ENCODE peak calls at places on chromosomes 11 and 22, in seven cellular contexts. L is spleen; G is transverse colon; J is CD8-positive, alpha-beta T cell; U is psoas muscle; T is cardiac muscle cell; W is sigmoid colon. K is an unnamed sample. For H3K4me1, the result is how much of the 10 kb centered on the place peaks cover.

GRCh38 chr11:68839953-68840641 is 1.6 kb downstream of the CPT1A start:
- DNase-seq in W (no peak), T (peak), G (peak), L (no peak), U (no peak), J (no peak), K (no peak)

GRCh38 chr11:37572491-37573171 is 974.6 kb upstream of the RAG2 start:
- DNase-seq in L (no peak), G (no peak), T (no peak), J (no peak), U (no peak), W (no peak), K (no peak)

GRCh38 chr22:50256936-50257440 is 4.5 kb downstream of the MAPK12 start:
- DNase-seq in T (no peak), U (no peak), W (no peak), G (no peak), L (no peak), J (no peak), K (no peak)

GRCh38 chr22:22030493-22031182 is 48.1 kb upstream of the TOP3B start:
- DNase-seq in J (no peak), G (peak), T (peak), U (peak), W (no peak), L (peak), K (peak)

GRCh38 chr11:10397226-10397987 is 57.7 kb upstream of the AMPD3 start:
- DNase-seq in W (no peak), G (no peak), T (no peak), L (no peak), J (no peak), U (no peak), K (no peak)

GRCh38 chr11:6402561-6402981 is 12.3 kb downstream of the SMPD1 start:
- DNase-seq in T (no peak), L (no peak), J (peak), W (no peak), U (no peak), G (peak), K (no peak)

GRCh38 chr11:84854498-84854880 is 772.7 kb downstream of the DLG2 start:
- DNase-seq in J (no peak), G (no peak), U (no peak), L (no peak), T (no peak), W (no peak), K (no peak)

GRCh38 chr11:25702417-25702816 is 629.5 kb upstream of the ANO3 start:
- DNase-seq in L (no peak), G (no peak), W (no peak), U (no peak), T (no peak), J (no peak), K (no peak)

GRCh38 chr11:86184728-86185127 is 59.8 kb upstream of the EED start:
- DNase-seq in U (no peak), G (no peak), W (no peak), J (no peak), T (no peak), L (no peak), K (no peak)

GRCh38 chr11:119737678-119738439 is 8.9 kb upstream of the NECTIN1 start:
- DNase-seq in J (no peak), G (no peak), L (no peak), T (no peak), W (no peak), U (no peak), K (peak)

GRCh38 chr22:21633481-21633880 is 921 bp downstream of the CCDC116 start:
- DNase-seq in L (no peak), U (no peak), G (no peak), T (no peak), W (no peak), J (no peak), K (no peak)

GRCh38 chr11:45390407-45390806 is 104.3 kb upstream of the SYT13 start:
- DNase-seq in L (no peak), W (no peak), T (no peak), G (no peak), J (no peak), U (no peak), K (no peak)

GRCh38 chr11:111886032-111886431 is 6.7 kb downstream of the CFAP68 start:
- DNase-seq in J (no peak), W (no peak), U (no peak), T (no peak), G (no peak), L (no peak), K (no peak)

GRCh38 chr11:46649180-46649738 is 31.9 kb downstream of the ATG13 start:
- DNase-seq in J (no peak), G (peak), U (peak), W (peak), T (no peak), L (no peak), K (peak)

GRCh38 chr22:37940698-37941376 is 12.6 kb downstream of the C22orf23 start:
- DNase-seq in G (no peak), T (no peak), U (no peak), W (no peak), L (no peak), J (no peak), K (no peak)

GRCh38 chr22:17430298-17430900 is 61.1 kb downstream of the CECR2 start:
- DNase-seq in W (peak), L (no peak), T (no peak), U (no peak), J (no peak), G (no peak), K (no peak)

GRCh38 chr11:78262710-78263109 is 74.0 kb downstream of the USP35 start:
- DNase-seq in W (no peak), T (no peak), G (no peak), L (no peak), J (no peak), U (no peak), K (no peak)

GRCh38 chr11:86931965-86932332 is 23.2 kb downstream of the FZD4 start:
- DNase-seq in W (no peak), U (no peak), L (no peak), G (no peak), T (no peak), J (no peak), K (no peak)

GRCh38 chr22:27726726-27727449 is 74.7 kb downstream of the MN1 start:
- DNase-seq in U (peak), T (no peak), L (no peak), J (no peak), W (peak), G (peak), K (peak)

GRCh38 chr11:78217650-78218541 is 29.2 kb downstream of the USP35 start:
- DNase-seq in J (no peak), L (no peak), U (no peak), T (no peak), W (no peak), G (no peak), K (no peak)

GRCh38 chr11:131767421-131767820 is 397.0 kb downstream of the NTM start:
- DNase-seq in L (no peak), U (no peak), J (no peak), W (no peak), T (no peak), G (no peak), K (no peak)

GRCh38 chr22:40436460-40437431 is 66.4 kb downstream of the SGSM3 start:
- DNase-seq in U (no peak), T (peak), J (no peak), L (no peak), G (peak), W (no peak), K (no peak)

GRCh38 chr22:38959574-38959973 is 2.2 kb downstream of the APOBEC3A start:
- DNase-seq in T (no peak), W (no peak), L (peak), J (no peak), U (no peak), G (no peak), K (no peak)

GRCh38 chr11:119520966-119521365 is 98.0 kb upstream of the THY1 start:
- DNase-seq in W (no peak), G (no peak), J (no peak), L (no peak), U (no peak), T (no peak), K (no peak)

GRCh38 chr11:65380460-65381126 is 1.9 kb downstream of the SLC25A45 start:
- DNase-seq in T (no peak), G (peak), W (no peak), U (no peak), J (no peak), L (no peak), K (no peak)

GRCh38 chr11:65383778-65384177 is 1.3 kb upstream of the SLC25A45 start:
- DNase-seq in G (no peak), L (no peak), U (no peak), J (no peak), W (no peak), T (no peak), K (no peak)

GRCh38 chr11:65382804-65383368 is 440 bp upstream of the SLC25A45 start:
- DNase-seq in T (peak), W (peak), J (no peak), U (peak), L (peak), G (peak), K (peak)

GRCh38 chr11:65381721-65382035 is 768 bp downstream of the SLC25A45 start:
- DNase-seq in L (no peak), W (no peak), G (no peak), T (no peak), J (no peak), U (peak), K (no peak)

DNA sequence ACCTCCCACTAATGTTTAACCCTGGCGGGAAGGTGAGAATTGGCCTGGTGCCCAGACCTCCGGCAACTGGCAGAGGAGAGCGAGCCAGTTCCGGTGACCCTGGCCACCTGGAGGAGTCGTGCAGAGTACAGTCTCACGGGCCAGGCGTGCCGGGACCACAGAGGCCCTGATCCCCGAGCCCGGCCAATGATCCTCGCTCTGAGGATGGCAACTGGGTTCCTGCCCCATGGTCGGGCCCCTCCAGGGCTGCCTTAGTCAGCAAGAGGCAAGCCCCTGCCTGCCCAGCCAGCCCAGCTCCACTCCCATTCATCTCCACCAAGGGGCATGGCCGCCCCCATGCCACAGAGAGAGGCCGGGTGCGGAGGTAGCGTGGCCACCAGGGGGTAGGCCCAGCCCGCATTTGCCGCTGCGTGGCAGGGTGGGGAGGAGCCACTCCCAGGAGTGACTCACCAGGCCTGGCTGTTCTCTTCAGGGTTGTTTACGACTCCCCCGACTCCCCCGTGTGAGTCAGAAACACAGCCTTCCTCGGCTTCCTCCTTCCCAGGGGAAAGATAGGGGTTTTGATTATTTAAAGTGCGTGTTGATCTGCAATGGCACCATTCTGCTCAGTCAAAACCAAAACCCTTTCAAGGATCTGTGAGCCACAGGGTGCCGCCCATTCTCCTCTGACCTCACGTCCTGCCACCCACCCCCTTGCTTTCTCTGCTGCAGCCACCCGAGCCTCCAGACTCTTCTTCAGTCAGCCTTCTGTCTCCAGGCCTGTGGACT is at the start of gene SLC25A45:
- DNase-seq in U (peak), G (peak), W (peak), L (peak), T (peak), J (peak), K (peak)
- H3K4me3 ChIP-seq in U (peak), G (peak), W (peak), L (peak), T (no peak), J (peak), K (no peak)

DNA sequence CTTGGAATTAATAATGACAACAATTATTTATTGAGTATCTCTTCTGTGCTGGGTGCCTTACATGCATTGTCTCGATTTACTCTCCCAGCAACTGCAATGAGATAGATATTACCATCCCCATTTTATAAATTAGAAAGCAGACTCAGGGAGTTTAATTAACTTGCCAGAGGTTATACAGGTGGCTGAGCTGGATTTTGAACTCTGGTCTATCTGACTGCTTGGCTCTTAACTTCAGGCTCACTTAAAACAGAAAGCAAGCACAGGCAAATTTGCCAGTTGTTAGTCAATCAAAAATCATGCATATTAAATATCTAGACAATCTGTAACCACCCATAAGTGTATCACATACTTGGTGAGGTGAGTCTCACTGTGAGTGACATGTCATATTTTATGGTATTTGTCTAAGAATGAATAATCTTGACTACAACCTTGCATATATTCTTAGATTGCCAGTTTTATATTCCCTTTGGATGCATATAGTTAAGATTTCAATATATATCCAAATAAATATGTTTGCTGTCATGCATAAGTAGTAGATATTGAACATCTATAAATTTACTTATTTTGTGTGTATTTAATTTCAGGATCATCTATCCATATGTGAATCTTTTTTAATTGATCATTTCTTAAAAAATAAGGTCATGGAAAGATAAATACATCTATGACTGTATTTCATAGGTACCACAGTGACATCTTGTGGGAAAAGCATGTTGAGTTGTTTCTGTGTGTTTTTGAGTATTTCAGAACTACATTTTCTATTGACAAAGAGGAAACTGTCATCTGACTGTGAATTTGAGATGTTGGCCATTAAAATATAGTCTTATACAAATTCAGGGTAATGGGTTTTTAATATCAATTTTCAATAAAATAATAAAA is 112.0 kb upstream of the ARHGAP42 start:
- DNase-seq in G (no peak), W (no peak), L (no peak), T (peak), U (no peak), J (no peak), K (no peak)
- TF ChIP-seq CTCF in G (no peak), W (no peak), L (no peak), T (peak), U (peak), J (no peak), K (no peak)

GRCh38 chr11:61510980-61511373 is 2.4 kb downstream of the LRRC10B start:
- DNase-seq in J (no peak), U (no peak), L (no peak), W (no peak), T (no peak), G (no peak), K (no peak)
- H3K4me1 ChIP-seq in J (under half), U (under half), L (under half), W (under half), T (under half), G (under half), K (under half)

DNA sequence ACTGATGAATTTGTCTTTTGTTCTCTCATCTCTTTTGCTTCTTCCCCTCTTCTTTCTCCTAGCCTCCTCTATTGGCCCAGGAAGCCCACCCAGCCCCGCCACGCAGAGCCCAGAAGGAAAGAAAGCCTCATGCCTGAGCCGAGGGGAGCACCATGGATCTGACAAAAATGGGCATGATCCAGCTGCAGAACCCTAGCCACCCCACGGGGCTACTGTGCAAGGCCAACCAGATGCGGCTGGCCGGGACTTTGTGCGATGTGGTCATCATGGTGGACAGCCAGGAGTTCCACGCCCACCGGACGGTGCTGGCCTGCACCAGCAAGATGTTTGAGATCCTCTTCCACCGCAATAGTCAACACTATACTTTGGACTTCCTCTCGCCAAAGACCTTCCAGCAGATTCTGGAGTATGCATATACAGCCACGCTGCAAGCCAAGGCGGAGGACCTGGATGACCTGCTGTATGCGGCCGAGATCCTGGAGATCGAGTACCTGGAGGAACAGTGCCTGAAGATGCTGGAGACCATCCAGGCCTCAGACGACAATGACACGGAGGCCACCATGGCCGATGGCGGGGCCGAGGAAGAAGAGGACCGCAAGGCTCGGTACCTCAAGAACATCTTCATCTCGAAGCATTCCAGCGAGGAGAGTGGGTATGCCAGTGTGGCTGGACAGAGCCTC is 3.8 kb downstream of the ZBTB16 start:
- DNase-seq in L (no peak), W (peak), J (no peak), G (no peak), T (no peak), U (peak), K (no peak)
- H3K4me3 ChIP-seq in L (no peak), W (peak), J (no peak), G (peak), T (no peak), U (peak), K (no peak)

GRCh38 chr11:66336234-66337102 is at the start of gene RIN1:
- DNase-seq in W (peak), G (peak), J (no peak), T (peak), U (peak), L (peak), K (peak)
- TF ChIP-seq CTCF in W (peak), G (no peak), J (no peak), T (peak), U (peak), L (peak), K (no peak)

GRCh38 chr11:13487661-13488030 is 8.2 kb downstream of the PTH start:
- DNase-seq in G (no peak), L (no peak), J (peak), U (no peak), W (no peak), T (no peak), K (peak)
- H3K4me1 ChIP-seq in G (under half), L (under half), J (under half), U (under half), W (under half), T (under half), K (under half)

GRCh38 chr11:95494856-95495255 is 263.9 kb upstream of the SESN3 start:
- DNase-seq in J (no peak), L (no peak), T (no peak), U (no peak), G (no peak), W (no peak), K (no peak)
- H3K4me3 ChIP-seq in J (no peak), L (no peak), T (no peak), U (no peak), G (no peak), W (no peak), K (no peak)

GRCh38 chr11:5369793-5370192 is 13.8 kb upstream of the OR51M1 start:
- DNase-seq in G (no peak), L (no peak), J (no peak), W (no peak), T (peak), U (no peak), K (no peak)
- TF ChIP-seq CTCF in G (no peak), L (no peak), J (no peak), W (no peak), T (peak), U (no peak), K (no peak)

DNA sequence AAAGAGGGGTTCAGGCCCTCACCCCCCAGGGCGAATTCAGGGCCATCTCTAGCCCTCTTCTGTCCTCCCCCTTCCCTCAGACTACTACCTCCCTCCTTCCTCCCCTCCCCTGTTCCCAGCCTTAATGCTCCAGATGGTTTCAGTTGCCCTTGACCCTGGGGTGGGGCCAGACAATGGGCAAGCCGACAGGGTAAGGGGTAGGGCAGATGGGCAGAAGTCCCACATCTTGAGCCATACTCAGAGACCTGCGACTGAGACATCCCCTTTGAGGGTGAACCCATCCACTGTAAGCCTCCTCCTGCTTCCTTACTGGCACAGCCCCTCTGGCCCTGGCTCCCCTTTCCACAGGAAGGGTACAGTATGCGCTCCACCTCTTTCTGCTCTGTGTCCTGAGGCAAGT is 1.9 kb downstream of the RHBDD3 start:
- DNase-seq in L (no peak), W (no peak), J (no peak), T (no peak), G (no peak), U (no peak), K (no peak)
- H3K4me1 ChIP-seq in L (half or more), W (under half), J (under half), T (under half), G (under half), U (under half), K (under half)

DNA sequence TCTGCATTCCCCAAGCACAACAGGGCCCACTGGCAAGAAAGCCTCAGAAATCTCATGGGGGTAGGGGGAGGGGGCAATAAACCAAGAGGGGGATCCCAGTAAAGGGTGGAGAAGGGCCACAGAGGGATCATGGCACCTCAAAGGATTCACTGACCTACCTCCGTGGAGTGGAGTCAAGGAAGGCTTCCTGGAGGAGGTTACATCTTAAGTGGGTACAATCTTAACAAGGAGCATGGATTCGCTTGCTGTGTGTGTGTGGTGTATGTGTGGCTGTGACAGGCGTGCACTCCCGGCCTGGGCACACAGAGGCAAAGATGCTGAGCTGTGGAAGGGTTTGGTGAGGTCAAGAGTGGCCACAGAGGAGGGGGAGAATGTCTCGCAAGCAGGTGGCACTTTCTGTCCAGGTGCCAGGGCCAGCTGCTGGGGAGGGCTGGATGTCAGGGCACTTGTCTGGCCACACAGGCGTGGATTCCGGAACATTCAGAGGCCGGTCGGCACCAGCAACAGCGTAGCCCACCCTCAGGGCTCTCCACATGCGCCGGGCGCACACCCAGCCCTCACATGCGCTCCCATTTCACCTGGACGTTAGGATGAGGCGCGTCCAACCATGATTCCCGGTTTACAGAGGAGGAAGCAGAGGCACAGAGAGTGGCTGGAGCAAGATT is 43.3 kb downstream of the WNT7B start:
- DNase-seq in W (no peak), U (no peak), G (no peak), L (no peak), T (no peak), J (no peak), K (no peak)
- H3K4me3 ChIP-seq in W (no peak), U (no peak), G (no peak), L (no peak), T (no peak), J (no peak), K (no peak)